ENCODE peak calls at places on chromosomes 11 and 22, in six cellular contexts. One of them, this sample, is unnamed.
A peak's percentile ranks its signal among the peaks of the same experiment; 100 is the strongest.

GRCh38 chr22:45917146-45917545 is 59.8 kb downstream of the WNT7B start:
- DNase-seq in AG10803: no peak
- DNase-seq in lower leg skin: no peak
- DNase-seq in foreskin fibroblast: no peak
- DNase-seq in AG04450: no peak
- DNase-seq in CD8-positive, alpha-beta T cell: no peak
- DNase-seq in this sample: no peak

GRCh38 chr22:49999063-49999900 is 13.3 kb downstream of the IL17REL start:
- DNase-seq in AG10803: no peak
- DNase-seq in lower leg skin: peak; percentile 65
- DNase-seq in foreskin fibroblast: peak; percentile 30
- DNase-seq in AG04450: no peak
- DNase-seq in CD8-positive, alpha-beta T cell: no peak
- DNase-seq in this sample: no peak

GRCh38 chr11:107916671-107917241 is 11.5 kb upstream of the RAB39A start:
- DNase-seq in AG10803: peak; percentile 18
- DNase-seq in lower leg skin: no peak
- DNase-seq in foreskin fibroblast: peak; percentile 10
- DNase-seq in AG04450: no peak
- DNase-seq in CD8-positive, alpha-beta T cell: no peak
- DNase-seq in this sample: no peak

GRCh38 chr11:63912678-63913077 is 4.3 kb downstream of the RCOR2 start:
- DNase-seq in AG10803: no peak
- DNase-seq in lower leg skin: no peak
- DNase-seq in foreskin fibroblast: no peak
- DNase-seq in AG04450: no peak
- DNase-seq in CD8-positive, alpha-beta T cell: no peak
- DNase-seq in this sample: no peak

GRCh38 chr22:46185263-46185662 is 34.9 kb downstream of the PPARA start:
- DNase-seq in AG10803: no peak
- DNase-seq in lower leg skin: no peak
- DNase-seq in foreskin fibroblast: no peak
- DNase-seq in AG04450: no peak
- DNase-seq in CD8-positive, alpha-beta T cell: no peak
- DNase-seq in this sample: no peak

GRCh38 chr11:122308286-122308685 is 192.3 kb upstream of the BLID start:
- DNase-seq in AG10803: no peak
- DNase-seq in lower leg skin: no peak
- DNase-seq in foreskin fibroblast: no peak
- DNase-seq in AG04450: no peak
- DNase-seq in CD8-positive, alpha-beta T cell: no peak
- DNase-seq in this sample: no peak

GRCh38 chr22:32796865-32797573 is 4.5 kb upstream of the TIMP3 start:
- DNase-seq in AG10803: peak; percentile 88
- DNase-seq in lower leg skin: peak; percentile 94
- DNase-seq in foreskin fibroblast: peak; percentile 90
- DNase-seq in AG04450: peak; percentile 63
- DNase-seq in CD8-positive, alpha-beta T cell: peak; percentile 3
- DNase-seq in this sample: peak; percentile 17

GRCh38 chr11:64396079-64396591 is 37.2 kb downstream of the RPS6KA4 start:
- DNase-seq in AG10803: no peak
- DNase-seq in lower leg skin: no peak
- DNase-seq in foreskin fibroblast: no peak
- DNase-seq in AG04450: no peak
- DNase-seq in CD8-positive, alpha-beta T cell: no peak
- DNase-seq in this sample: no peak

GRCh38 chr11:129423426-129423825 is 47.8 kb downstream of the BARX2 start:
- DNase-seq in AG10803: no peak
- DNase-seq in lower leg skin: no peak
- DNase-seq in foreskin fibroblast: no peak
- DNase-seq in AG04450: no peak
- DNase-seq in CD8-positive, alpha-beta T cell: no peak
- DNase-seq in this sample: no peak

GRCh38 chr11:111236355-111236754 is 9.2 kb upstream of the POU2AF2 start:
- DNase-seq in AG10803: no peak
- DNase-seq in lower leg skin: no peak
- DNase-seq in foreskin fibroblast: no peak
- DNase-seq in AG04450: no peak
- DNase-seq in CD8-positive, alpha-beta T cell: no peak
- DNase-seq in this sample: no peak

GRCh38 chr11:32643526-32643925 is 59.9 kb downstream of the EIF3M start:
- DNase-seq in AG10803: no peak
- DNase-seq in lower leg skin: no peak
- DNase-seq in foreskin fibroblast: peak; percentile 23
- DNase-seq in AG04450: no peak
- DNase-seq in CD8-positive, alpha-beta T cell: no peak
- DNase-seq in this sample: no peak

GRCh38 chr22:49164773-49165320 is 662.8 kb downstream of the BRD1 start:
- DNase-seq in AG10803: no peak
- DNase-seq in lower leg skin: no peak
- DNase-seq in foreskin fibroblast: no peak
- DNase-seq in AG04450: no peak
- DNase-seq in CD8-positive, alpha-beta T cell: no peak
- DNase-seq in this sample: no peak

GRCh38 chr22:23242473-23243001 is 62.2 kb downstream of the BCR start:
- DNase-seq in AG10803: no peak
- DNase-seq in lower leg skin: no peak
- DNase-seq in foreskin fibroblast: no peak
- DNase-seq in AG04450: no peak
- DNase-seq in CD8-positive, alpha-beta T cell: no peak
- DNase-seq in this sample: no peak

GRCh38 chr11:76208829-76209670 is 2.7 kb upstream of the WNT11 start:
- DNase-seq in AG10803: peak; percentile 34
- DNase-seq in lower leg skin: peak; percentile 96
- DNase-seq in foreskin fibroblast: peak; percentile 72
- DNase-seq in AG04450: no peak
- DNase-seq in CD8-positive, alpha-beta T cell: peak; percentile 55
- DNase-seq in this sample: peak; percentile 70

GRCh38 chr11:396511-396947 is 2.5 kb downstream of the PKP3 start:
- DNase-seq in AG10803: peak; percentile 24
- DNase-seq in lower leg skin: no peak
- DNase-seq in foreskin fibroblast: peak; percentile 59
- DNase-seq in AG04450: no peak
- DNase-seq in CD8-positive, alpha-beta T cell: no peak
- DNase-seq in this sample: no peak

DNA sequence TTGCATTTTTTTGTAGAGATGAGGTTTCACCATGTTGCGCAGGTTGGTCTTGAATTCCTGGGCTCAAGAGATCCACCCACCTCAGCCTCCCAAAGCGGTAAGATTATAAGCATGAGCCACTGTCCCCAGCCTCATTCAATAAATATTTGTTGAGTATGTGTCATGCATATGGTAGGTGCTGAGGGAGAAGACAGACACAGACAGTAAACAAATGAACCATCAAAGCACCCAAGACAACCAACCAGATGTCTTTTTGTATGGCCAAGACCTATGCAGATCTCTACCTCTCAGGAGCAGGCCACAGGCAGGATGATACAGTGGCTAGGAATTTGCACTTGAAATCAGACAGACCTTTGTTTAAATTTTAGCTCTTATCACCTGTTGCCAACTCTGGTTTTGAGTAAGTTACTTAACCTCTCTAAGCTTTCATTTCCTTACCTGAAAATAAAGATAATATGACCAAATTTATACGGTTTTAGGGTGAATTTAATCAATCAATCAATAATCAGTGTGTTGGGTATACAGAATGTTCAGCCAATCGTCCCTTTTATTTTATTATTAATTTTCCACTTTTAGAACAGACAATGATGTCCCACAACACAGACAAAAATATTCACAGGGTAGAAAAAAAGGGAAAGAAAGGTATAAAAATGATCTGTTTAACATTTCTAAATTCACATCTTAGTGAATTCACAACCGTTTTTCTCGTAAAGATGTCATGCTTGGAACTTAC is 128.2 kb downstream of the SGSM3 start:
- DNase-seq in AG10803: peak; percentile 94
- DNase-seq in lower leg skin: peak; percentile 39
- DNase-seq in foreskin fibroblast: peak; percentile 85
- DNase-seq in AG04450: peak; percentile 89
- DNase-seq in CD8-positive, alpha-beta T cell: no peak
- DNase-seq in this sample: no peak
- H3K4me3 ChIP-seq in AG10803: no peak overlapping the region
- H3K4me3 ChIP-seq in lower leg skin: no peak overlapping the region
- H3K4me3 ChIP-seq in foreskin fibroblast: no peak overlapping the region
- H3K4me3 ChIP-seq in AG04450: peak overlapping the region; percentile 20
- H3K4me3 ChIP-seq in CD8-positive, alpha-beta T cell: no peak overlapping the region
- H3K4me3 ChIP-seq in this sample: no peak overlapping the region

GRCh38 chr11:2302844-2303626 is 1.2 kb downstream of the TSPAN32 start:
- DNase-seq in AG10803: no peak
- DNase-seq in lower leg skin: peak; percentile 85
- DNase-seq in foreskin fibroblast: no peak
- DNase-seq in AG04450: no peak
- DNase-seq in CD8-positive, alpha-beta T cell: no peak
- DNase-seq in this sample: no peak

GRCh38 chr11:2300936-2301630 is 635 bp downstream of the C11orf21 start:
- DNase-seq in AG10803: no peak
- DNase-seq in lower leg skin: peak; percentile 84
- DNase-seq in foreskin fibroblast: no peak
- DNase-seq in AG04450: no peak
- DNase-seq in CD8-positive, alpha-beta T cell: no peak
- DNase-seq in this sample: no peak

GRCh38 chr11:2302280-2302843 is 549 bp downstream of the TSPAN32 start:
- DNase-seq in AG10803: no peak
- DNase-seq in lower leg skin: peak; percentile 87
- DNase-seq in foreskin fibroblast: no peak
- DNase-seq in AG04450: no peak
- DNase-seq in CD8-positive, alpha-beta T cell: no peak
- DNase-seq in this sample: no peak

GRCh38 chr11:2300290-2300935 is 1.3 kb downstream of the C11orf21 start:
- DNase-seq in AG10803: no peak
- DNase-seq in lower leg skin: peak; percentile 81
- DNase-seq in foreskin fibroblast: no peak
- DNase-seq in AG04450: no peak
- DNase-seq in CD8-positive, alpha-beta T cell: no peak
- DNase-seq in this sample: no peak

GRCh38 chr11:2301631-2302272 is at the start of the genes C11orf21 and TSPAN32:
- DNase-seq in AG10803: peak; percentile 44
- DNase-seq in lower leg skin: no peak
- DNase-seq in foreskin fibroblast: no peak
- DNase-seq in AG04450: no peak
- DNase-seq in CD8-positive, alpha-beta T cell: no peak
- DNase-seq in this sample: no peak
- H3K4me3 ChIP-seq in AG10803: no peak within 1 kb of the TSS
- H3K4me3 ChIP-seq in lower leg skin: no peak within 1 kb of the TSS
- H3K4me3 ChIP-seq in foreskin fibroblast: no peak within 1 kb of the TSS
- H3K4me3 ChIP-seq in AG04450: no peak within 1 kb of the TSS
- H3K4me3 ChIP-seq in CD8-positive, alpha-beta T cell: peak within 1 kb of the TSS; percentile 82
- H3K4me3 ChIP-seq in this sample: peak within 1 kb of the TSS; percentile 45

GRCh38 chr11:8075119-8075726 is 5.8 kb upstream of the TUB start:
- DNase-seq in AG10803: no peak
- DNase-seq in lower leg skin: no peak
- DNase-seq in foreskin fibroblast: no peak
- DNase-seq in AG04450: no peak
- DNase-seq in CD8-positive, alpha-beta T cell: no peak
- DNase-seq in this sample: no peak

GRCh38 chr11:8070417-8071101 is 10.5 kb upstream of the TUB start:
- DNase-seq in AG10803: peak; percentile 41
- DNase-seq in lower leg skin: peak; percentile 54
- DNase-seq in foreskin fibroblast: peak; percentile 65
- DNase-seq in AG04450: no peak
- DNase-seq in CD8-positive, alpha-beta T cell: no peak
- DNase-seq in this sample: no peak

GRCh38 chr11:8069771-8070170 is 11.2 kb upstream of the TUB start:
- DNase-seq in AG10803: no peak
- DNase-seq in lower leg skin: peak; percentile 43
- DNase-seq in foreskin fibroblast: no peak
- DNase-seq in AG04450: no peak
- DNase-seq in CD8-positive, alpha-beta T cell: no peak
- DNase-seq in this sample: no peak

GRCh38 chr11:8068605-8069221 is 12.3 kb upstream of the TUB start:
- DNase-seq in AG10803: peak; percentile 77
- DNase-seq in lower leg skin: peak; percentile 93
- DNase-seq in foreskin fibroblast: peak; percentile 73
- DNase-seq in AG04450: peak; percentile 74
- DNase-seq in CD8-positive, alpha-beta T cell: no peak
- DNase-seq in this sample: no peak

DNA sequence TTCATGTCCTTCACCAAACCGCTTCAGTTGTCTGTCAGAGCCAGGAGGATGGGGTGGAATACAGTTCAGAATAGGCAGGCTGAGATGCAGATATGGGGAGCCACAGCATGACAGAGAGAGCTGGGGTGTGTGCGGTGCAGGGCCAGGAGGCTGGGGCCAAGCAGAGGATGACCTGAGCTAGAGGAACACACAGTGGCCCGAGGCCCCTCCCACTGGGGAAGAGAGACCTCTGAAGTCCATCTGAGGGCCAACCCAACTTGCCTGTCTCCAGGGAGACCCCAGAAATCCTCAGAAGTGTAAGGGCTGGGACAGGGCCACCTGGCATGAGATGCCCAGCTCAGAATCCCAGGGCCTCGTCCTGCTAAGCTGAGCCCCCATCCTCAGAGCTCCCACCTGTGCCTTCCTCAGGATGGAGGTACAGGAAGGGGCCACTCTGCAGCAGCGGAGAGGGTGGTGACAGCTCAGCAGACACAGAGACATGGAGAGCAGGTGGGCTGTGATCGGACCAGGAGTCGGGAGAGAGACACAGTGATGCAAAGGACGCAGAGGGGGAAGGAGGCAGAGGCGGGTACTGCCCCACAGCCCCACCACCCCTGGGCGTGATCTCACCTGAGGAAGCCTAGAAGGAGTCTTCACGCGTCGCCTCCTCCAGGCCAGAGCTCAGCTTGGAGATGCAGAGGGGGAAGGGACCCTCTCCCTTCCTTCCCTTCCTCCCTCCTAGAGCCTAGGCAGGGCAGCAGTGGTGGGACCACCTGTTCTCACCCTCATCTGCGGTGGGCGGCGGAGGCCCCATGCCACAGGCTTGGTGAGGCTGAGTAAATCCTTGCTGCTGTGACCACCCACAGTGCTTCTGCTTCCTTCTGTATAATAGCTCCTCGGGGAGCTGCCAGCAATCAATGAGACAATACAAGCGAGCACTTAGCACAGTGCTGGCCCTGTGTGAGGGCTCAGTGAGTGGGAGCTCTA is 9.1 kb upstream of the TUB start:
- DNase-seq in AG10803: no peak
- DNase-seq in lower leg skin: no peak
- DNase-seq in foreskin fibroblast: no peak
- DNase-seq in AG04450: no peak
- DNase-seq in CD8-positive, alpha-beta T cell: no peak
- DNase-seq in this sample: no peak
- H3K4me3 ChIP-seq in AG10803: no peak overlapping the region
- H3K4me3 ChIP-seq in lower leg skin: no peak overlapping the region
- H3K4me3 ChIP-seq in foreskin fibroblast: no peak overlapping the region
- H3K4me3 ChIP-seq in AG04450: no peak overlapping the region
- H3K4me3 ChIP-seq in CD8-positive, alpha-beta T cell: no peak overlapping the region
- H3K4me3 ChIP-seq in this sample: no peak overlapping the region

DNA sequence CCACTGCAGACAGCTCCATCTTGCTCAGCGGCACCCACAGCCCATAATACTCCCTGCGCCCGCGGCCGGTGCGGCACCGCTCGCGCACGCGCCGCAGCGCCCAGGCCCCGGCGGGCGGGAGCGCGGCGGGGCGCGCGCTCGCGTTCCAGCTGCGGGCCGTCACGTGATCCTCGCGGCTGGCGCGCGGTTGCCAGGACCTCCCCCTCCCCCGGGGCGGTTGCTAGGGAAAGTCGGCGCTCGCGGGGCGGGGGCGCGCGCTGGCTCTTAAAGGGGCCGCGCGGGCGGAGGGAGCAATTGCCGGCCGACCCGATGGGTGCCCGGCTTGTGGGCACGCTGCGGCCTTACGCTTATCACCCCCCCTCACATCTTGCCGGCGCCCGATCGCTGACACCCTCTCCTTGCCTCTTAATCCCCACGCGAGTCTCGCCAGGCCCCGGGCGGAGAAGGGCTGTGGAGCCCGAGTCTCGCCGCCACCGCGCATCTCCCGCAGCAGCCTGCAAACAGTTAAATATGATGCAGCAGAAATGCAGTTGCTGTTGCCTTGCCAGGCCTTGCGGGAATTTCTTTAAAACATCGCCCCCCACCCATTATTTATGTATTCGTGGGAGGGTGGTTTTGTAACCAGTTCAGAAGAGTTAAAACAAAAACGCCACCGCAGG is at the start of gene CBX6:
- DNase-seq in AG10803: peak; percentile 91
- DNase-seq in lower leg skin: peak; percentile 99
- DNase-seq in foreskin fibroblast: peak; percentile 99
- DNase-seq in AG04450: peak; percentile 63
- DNase-seq in CD8-positive, alpha-beta T cell: peak; percentile 90
- DNase-seq in this sample: peak; percentile 95
- H3K4me3 ChIP-seq in AG10803: peak within 1 kb of the TSS; percentile 77
- H3K4me3 ChIP-seq in lower leg skin: peak within 1 kb of the TSS; percentile 43
- H3K4me3 ChIP-seq in foreskin fibroblast: peak within 1 kb of the TSS; percentile 72
- H3K4me3 ChIP-seq in AG04450: peak within 1 kb of the TSS; percentile 78
- H3K4me3 ChIP-seq in CD8-positive, alpha-beta T cell: peak within 1 kb of the TSS; percentile 98
- H3K4me3 ChIP-seq in this sample: peak within 1 kb of the TSS; percentile 90